ENCODE peak calls at places on chromosome 20, in five cellular contexts. P, Q, O, N and R are unnamed samples.
A peak's percentile ranks its signal among the peaks of the same experiment; 100 is the strongest.

GRCh38 chr20:44552950-44553908 is 29.1 kb upstream of the PKIG start:
- DNase-seq in P (no peak), Q (no peak), O (no peak), N (peak; percentile 39), R (peak; percentile 94)

GRCh38 chr20:40416274-40416673 is 272.8 kb downstream of the MAFB start:
- DNase-seq in P (no peak), Q (no peak), O (no peak), N (no peak), R (no peak)

GRCh38 chr20:58706150-58706892 is 13.7 kb downstream of the NPEPL1 start:
- DNase-seq in P (no peak), Q (no peak), O (no peak), N (no peak), R (no peak)

GRCh38 chr20:56178219-56178618 is 70.3 kb upstream of the MC3R start:
- DNase-seq in P (no peak), Q (no peak), O (no peak), N (no peak), R (no peak)

GRCh38 chr20:63966172-63966943 is 3.4 kb downstream of the ZNF512B start:
- DNase-seq in P (no peak), Q (no peak), O (no peak), N (no peak), R (no peak)

GRCh38 chr20:51361258-51361657 is 181.3 kb downstream of the NFATC2 start:
- DNase-seq in P (no peak), Q (no peak), O (no peak), N (no peak), R (no peak)

GRCh38 chr20:51258582-51259175 is 235.8 kb upstream of the KCNG1 start:
- DNase-seq in P (no peak), Q (peak; percentile 5), O (no peak), N (no peak), R (peak; percentile 17)

GRCh38 chr20:32316667-32317066 is 39.2 kb downstream of the KIF3B start:
- DNase-seq in P (no peak), Q (no peak), O (no peak), N (no peak), R (peak; percentile 44)

GRCh38 chr20:62132421-62132820 is 10.1 kb downstream of the LSM14B start:
- DNase-seq in P (no peak), Q (no peak), O (no peak), N (no peak), R (no peak)

GRCh38 chr20:38799248-38799647 is 6.2 kb upstream of the PPP1R16B start:
- DNase-seq in P (no peak), Q (no peak), O (no peak), N (no peak), R (no peak)

GRCh38 chr20:51379601-51380341 is 162.7 kb downstream of the NFATC2 start:
- DNase-seq in P (peak; percentile 74), Q (no peak), O (no peak), N (no peak), R (no peak)

GRCh38 chr20:41080866-41081265 is 52.2 kb downstream of the TOP1 start:
- DNase-seq in P (no peak), Q (no peak), O (no peak), N (no peak), R (peak; percentile 22)

GRCh38 chr20:38147166-38147565 is 17.9 kb downstream of the TGM2 start:
- DNase-seq in P (no peak), Q (no peak), O (no peak), N (no peak), R (no peak)

GRCh38 chr20:61385316-61385715 is 133.3 kb downstream of the CDH4 start:
- DNase-seq in P (no peak), Q (no peak), O (no peak), N (no peak), R (no peak)

GRCh38 chr20:946826-947225 is 30.7 kb upstream of the ANGPT4 start:
- DNase-seq in P (no peak), Q (no peak), O (no peak), N (no peak), R (no peak)

GRCh38 chr20:43691928-43692524 is 25.1 kb downstream of the MYBL2 start:
- DNase-seq in P (peak; percentile 76), Q (peak; percentile 64), O (no peak), N (peak; percentile 72), R (peak; percentile 18)

GRCh38 chr20:62123450-62124118 is 1.3 kb downstream of the LSM14B start:
- DNase-seq in P (no peak), Q (no peak), O (no peak), N (no peak), R (peak; percentile 51)

GRCh38 chr20:36745927-36746659 is at the start of gene NDRG3:
- DNase-seq in P (peak; percentile 96), Q (peak; percentile 96), O (peak; percentile 68), N (peak; percentile 96), R (peak; percentile 89)
- TF ChIP-seq POLR2A in P (peak; percentile 71), Q (peak; percentile 58), O (peak; percentile 63), N (peak; percentile 83), R (no peak)

GRCh38 chr20:36098364-36098763 is 56.2 kb upstream of the EPB41L1 start:
- DNase-seq in P (no peak), Q (no peak), O (peak; percentile 67), N (no peak), R (peak; percentile 40)

GRCh38 chr20:36096404-36096799 is 58.1 kb upstream of the EPB41L1 start:
- DNase-seq in P (no peak), Q (no peak), O (no peak), N (no peak), R (no peak)

GRCh38 chr20:36097751-36098151 is 56.8 kb upstream of the EPB41L1 start:
- DNase-seq in P (no peak), Q (no peak), O (no peak), N (no peak), R (no peak)

GRCh38 chr20:36099106-36099505 is 55.4 kb upstream of the EPB41L1 start:
- DNase-seq in P (no peak), Q (no peak), O (no peak), N (no peak), R (no peak)

GRCh38 chr20:36097331-36097730 is 57.2 kb upstream of the EPB41L1 start:
- DNase-seq in P (no peak), Q (no peak), O (no peak), N (no peak), R (peak; percentile 52)
- TF ChIP-seq SMC3 in P (no peak), Q (no peak), O (no peak), N (no peak), R (no peak)

GRCh38 chr20:4084096-4084495 is 68.7 kb upstream of the RNF24 start:
- DNase-seq in P (no peak), Q (no peak), O (no peak), N (no peak), R (no peak)
- TF ChIP-seq POLR2A in P (no peak), Q (no peak), O (no peak), N (no peak), R (no peak)

GRCh38 chr20:14193443-14193842 is 144.0 kb downstream of the FLRT3 start:
- DNase-seq in P (no peak), Q (no peak), O (no peak), N (no peak), R (no peak)
- TF ChIP-seq SMC3 in P (no peak), Q (no peak), O (no peak), N (no peak), R (no peak)

DNA sequence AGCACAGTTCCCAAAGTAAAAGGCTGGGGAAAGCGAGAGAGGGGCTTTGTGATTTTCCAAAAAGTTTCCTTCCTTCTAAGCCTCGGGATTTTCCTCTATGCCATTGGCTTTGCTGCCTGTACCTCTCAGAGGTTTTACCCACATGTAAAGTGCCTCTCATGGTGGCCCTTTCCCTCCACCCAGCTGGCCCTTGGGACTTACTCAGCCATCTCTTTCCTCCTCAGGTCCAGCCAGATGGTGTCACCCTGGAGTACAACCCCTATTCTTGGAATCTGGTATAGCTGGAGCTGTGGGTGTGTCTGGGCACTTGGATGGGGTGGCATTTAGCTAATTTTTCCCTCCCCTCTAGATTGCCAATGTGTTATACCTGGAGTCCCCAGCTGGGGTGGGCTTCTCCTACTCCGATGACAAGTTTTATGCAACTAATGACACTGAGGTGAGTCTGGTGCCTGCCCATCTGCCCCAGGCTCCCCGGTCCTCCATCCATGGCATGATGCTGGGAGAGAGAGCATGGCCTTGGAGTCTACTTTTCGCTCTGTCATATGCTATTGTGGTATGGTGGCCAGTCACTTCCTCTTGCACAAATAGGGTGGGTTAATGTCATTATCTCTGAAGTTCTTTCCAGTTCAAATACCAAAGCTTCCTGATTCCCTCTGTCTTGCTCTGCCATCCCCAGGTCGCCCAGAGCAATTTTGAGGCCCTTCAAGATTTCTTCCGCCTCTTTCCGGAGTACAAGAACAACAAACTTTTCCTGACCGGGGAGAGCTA is 1.1 kb downstream of the CTSA start:
- DNase-seq in P (peak; percentile 56), Q (peak; percentile 81), O (no peak), N (peak; percentile 44), R (peak; percentile 41)
- TF ChIP-seq POLR2A in P (no peak), Q (no peak), O (no peak), N (no peak), R (no peak)

GRCh38 chr20:12466915-12467314 is 541.9 kb upstream of the SPTLC3 start:
- DNase-seq in P (no peak), Q (no peak), O (no peak), N (no peak), R (no peak)
- TF ChIP-seq SMC3 in P (no peak), Q (no peak), O (no peak), N (no peak), R (no peak)

GRCh38 chr20:6007529-6008103 is 46.2 kb downstream of the LRRN4 start:
- DNase-seq in P (no peak), Q (no peak), O (no peak), N (peak; percentile 99), R (no peak)

GRCh38 chr20:6007094-6007528 is 46.7 kb downstream of the LRRN4 start:
- DNase-seq in P (no peak), Q (no peak), O (no peak), N (peak; percentile 65), R (no peak)

GRCh38 chr20:6006603-6006949 is 47.3 kb downstream of the LRRN4 start:
- DNase-seq in P (no peak), Q (no peak), O (no peak), N (no peak), R (no peak)

GRCh38 chr20:6012166-6012565 is 41.7 kb downstream of the LRRN4 start:
- DNase-seq in P (no peak), Q (no peak), O (no peak), N (no peak), R (no peak)

GRCh38 chr20:6008254-6008653 is 45.6 kb downstream of the LRRN4 start:
- DNase-seq in P (no peak), Q (peak; percentile 45), O (no peak), N (peak; percentile 86), R (peak; percentile 92)
- TF ChIP-seq POLR2A in P (no peak), Q (no peak), O (no peak), N (no peak), R (no peak)

DNA sequence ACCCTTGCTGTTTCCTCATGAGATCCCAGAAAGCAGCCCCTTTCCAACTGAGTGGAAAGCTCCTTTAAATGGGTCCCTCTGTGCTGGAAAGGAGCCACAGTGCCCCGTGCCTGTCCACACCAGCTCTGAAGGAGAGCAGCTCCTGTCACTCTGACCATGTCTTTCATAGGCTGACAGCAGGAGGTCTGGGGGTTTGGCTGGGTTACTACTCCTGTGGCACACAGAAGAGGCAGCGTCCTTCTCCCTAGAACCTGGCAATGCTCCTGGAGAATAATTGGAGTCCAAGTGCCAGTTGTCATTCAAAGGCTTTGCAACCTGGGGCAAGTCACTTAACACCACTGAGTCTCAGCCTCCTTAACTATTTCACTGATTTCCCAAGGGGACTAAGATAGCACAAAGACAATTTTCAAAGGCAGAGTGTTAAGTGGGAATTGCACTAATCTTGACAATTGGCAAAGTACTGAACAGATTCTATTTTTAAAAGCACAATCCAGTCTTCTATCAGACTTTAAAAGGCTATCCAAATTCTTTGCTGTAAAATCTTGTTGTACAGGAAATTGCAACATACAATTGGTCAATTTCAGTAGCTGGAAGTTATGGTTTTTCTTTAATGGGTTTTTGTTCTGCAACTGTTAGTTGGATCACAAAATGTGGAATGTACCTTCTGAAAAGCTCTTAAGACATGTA is 457.2 kb downstream of the KIF16B start:
- DNase-seq in P (no peak), Q (no peak), O (no peak), N (no peak), R (no peak)
- TF ChIP-seq SMC3 in P (no peak), Q (no peak), O (no peak), N (no peak), R (no peak)